ENCODE peak calls at places on chromosomes 5 and 9, in ten cellular contexts. R is Right ventricle myocardium inferior; D is RWPE1; S is NCI-H774; Q is neuronal stem cell; L is memory B cell; U is effector CD4-positive, alpha-beta T cell; C is stimulated activated CD4-positive, alpha-beta T cell treated with anti-CD3 and anti-CD28 coated beads, Interleukin-4, amount 100 ng/mL, for 4 hours; G is stimulated activated CD8-positive, alpha-beta memory T cell treated with anti-CD3 and anti-CD28 coated beads, Interleukin-4, amount 100 ng/mL, for 4 hours; P is heart right ventricle. A is an unnamed sample.

GRCh38 chr5:149213264-149213663 is 58.4 kb upstream of the AFAP1L1 start:
- DNase-seq in R (no peak), D (no peak), S (no peak), Q (no peak), L (no peak), U (no peak), C (no peak), G (no peak), P (no peak), A (no peak)

GRCh38 chr5:93433422-93433821 is 147.6 kb downstream of the NR2F1-AS1 start:
- DNase-seq in R (no peak), D (peak; percentile 13), S (no peak), Q (no peak), L (no peak), U (no peak), C (no peak), G (no peak), P (no peak), A (peak; percentile 97)

GRCh38 chr9:90960941-90961340 is 159.3 kb downstream of the SYK start:
- DNase-seq in R (no peak), D (no peak), S (no peak), Q (no peak), L (no peak), U (no peak), C (no peak), G (no peak), P (no peak), A (no peak)

GRCh38 chr5:148768801-148769415 is 57.5 kb upstream of the ADRB2 start:
- DNase-seq in R (no peak), D (no peak), S (no peak), Q (no peak), L (no peak), U (no peak), C (no peak), G (no peak), P (no peak), A (no peak)

GRCh38 chr9:125649826-125650225 is 57.2 kb downstream of the MAPKAP1 start:
- DNase-seq in R (no peak), D (peak; percentile 19), S (no peak), Q (no peak), L (no peak), U (no peak), C (no peak), G (no peak), P (no peak), A (no peak)

GRCh38 chr9:94697972-94698581 is 28.4 kb upstream of the AOPEP start:
- DNase-seq in R (no peak), D (no peak), S (no peak), Q (no peak), L (no peak), U (no peak), C (no peak), G (no peak), P (no peak), A (peak; percentile 67)

GRCh38 chr5:139705655-139706587 is 57.8 kb downstream of the CXXC5 start:
- DNase-seq in R (no peak), D (no peak), S (no peak), Q (no peak), L (no peak), U (no peak), C (no peak), G (no peak), P (no peak), A (no peak)

GRCh38 chr5:78586251-78586650 is 62.3 kb downstream of the LHFPL2 start:
- DNase-seq in R (no peak), D (peak; percentile 96), S (no peak), Q (no peak), L (no peak), U (no peak), C (no peak), G (no peak), P (no peak), A (peak; percentile 100)

GRCh38 chr9:132538071-132538470 is 44.3 kb upstream of the BARHL1 start:
- DNase-seq in R (no peak), D (no peak), S (no peak), Q (no peak), L (no peak), U (no peak), C (no peak), G (no peak), P (no peak), A (no peak)

A was measured in iris pigment epithelial cell.